ENCODE peak calls at places on chromosomes 3 and 15, in ten cellular contexts. Z is GM23248; Y is breast epithelium; W is CD4-positive, CD25-positive, alpha-beta regulatory T cell; I is IMR-90; G is heart left ventricle; R is vagina; A is tibial artery; V is mammary epithelial cell; S is HepG2. M is an unnamed sample.

GRCh38 chr3:113773381-113773780 is 26.5 kb downstream of the ATP6V1A start:
- DNase-seq in S (no peak), Z (peak; percentile 84), R (no peak), W (no peak), V (no peak), Y (no peak), G (no peak), A (no peak), I (peak; percentile 91), M (no peak)

GRCh38 chr3:24242012-24242698 is 252.5 kb downstream of the THRB start:
- DNase-seq in A (no peak), Z (peak; percentile 92), S (no peak), G (no peak), I (peak; percentile 45), R (no peak), W (no peak), V (peak; percentile 84), Y (peak; percentile 35), M (peak; percentile 84)

GRCh38 chr15:28002136-28002861 is 96.8 kb downstream of the OCA2 start:
- DNase-seq in G (no peak), W (no peak), V (no peak), Z (no peak), S (no peak), I (no peak), R (peak; percentile 84), Y (no peak), A (no peak), M (no peak)

GRCh38 chr3:169772530-169772950 is 656 bp upstream of the MYNN start:
- DNase-seq in W (no peak), S (peak; percentile 78), R (no peak), Z (peak; percentile 85), G (peak; percentile 76), V (peak; percentile 81), I (peak; percentile 81), Y (peak; percentile 83), A (peak; percentile 89), M (peak; percentile 72)

GRCh38 chr3:191774485-191774884 is 313.5 kb downstream of the PYDC2 start:
- DNase-seq in V (peak; percentile 71), S (no peak), I (no peak), Z (peak; percentile 70), G (no peak), W (no peak), Y (no peak), R (no peak), A (no peak), M (peak; percentile 92)

GRCh38 chr3:140768921-140769320 is 91.1 kb downstream of the TRIM42 start:
- DNase-seq in S (no peak), V (no peak), Y (no peak), Z (peak; percentile 13), W (no peak), A (no peak), G (no peak), I (no peak), R (no peak), M (no peak)

GRCh38 chr3:132134611-132135010 is 99.8 kb upstream of the CPNE4 start:
- DNase-seq in R (no peak), S (no peak), A (no peak), I (peak; percentile 95), W (no peak), Y (no peak), G (no peak), V (peak; percentile 90), Z (peak; percentile 90), M (peak; percentile 73)

GRCh38 chr3:156898296-156898880 is 72.2 kb downstream of the LEKR1 start:
- DNase-seq in Z (no peak), A (no peak), S (no peak), V (no peak), Y (no peak), R (no peak), W (no peak), I (no peak), G (no peak), M (no peak)

GRCh38 chr3:14237431-14237830 is 58.8 kb downstream of the LSM3 start:
- DNase-seq in Y (no peak), R (peak; percentile 28), V (no peak), W (no peak), A (no peak), S (no peak), Z (no peak), I (no peak), G (no peak), M (no peak)

DNA sequence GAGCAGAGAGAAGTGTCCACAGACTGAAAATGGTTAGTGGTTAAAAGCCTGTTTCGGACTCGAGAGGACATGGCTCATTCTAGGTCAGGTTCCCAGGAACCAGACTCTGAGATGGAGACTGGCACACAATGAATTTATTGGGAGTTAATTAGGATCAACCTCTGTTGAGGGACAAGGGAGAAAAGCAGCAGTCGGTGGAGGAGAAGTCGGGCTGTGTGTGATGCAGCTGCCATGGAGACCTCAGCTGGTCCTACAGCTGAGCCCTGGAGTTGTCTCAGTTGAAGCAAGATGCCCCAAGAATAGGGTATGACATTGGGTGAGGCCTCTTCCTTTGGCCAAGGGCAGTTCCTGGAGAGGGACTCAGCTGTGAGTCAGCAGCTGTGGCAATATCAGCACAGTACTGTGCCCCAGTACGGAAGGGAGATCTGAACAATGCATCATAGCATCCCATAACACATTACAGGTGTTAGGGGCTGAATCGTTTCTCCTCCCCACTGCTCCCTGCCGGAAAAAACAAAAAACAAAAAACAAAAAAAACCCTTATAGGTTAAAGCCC is 105.4 kb downstream of the ABHD5 start:
- DNase-seq in G (no peak), V (peak; percentile 71), A (no peak), W (no peak), Y (no peak), Z (peak; percentile 63), S (no peak), I (no peak), R (no peak), M (no peak)
- H3K36me3 ChIP-seq in G (no peaks in the 10 kb centered on the region), V (no peaks in the 10 kb centered on the region), A (no peaks in the 10 kb centered on the region), W (no peaks in the 10 kb centered on the region), Y (no peaks in the 10 kb centered on the region), Z (no peaks in the 10 kb centered on the region), S (no peaks in the 10 kb centered on the region), I (no peaks in the 10 kb centered on the region), R (no peaks in the 10 kb centered on the region), M (no peaks in the 10 kb centered on the region)

GRCh38 chr3:48594431-48595049 is 589 bp downstream of the COL7A1 start:
- DNase-seq in Y (no peak), I (peak; percentile 19), G (peak; percentile 63), V (peak; percentile 34), Z (peak; percentile 30), R (no peak), W (no peak), A (no peak), S (no peak), M (no peak)
- H3K4me3 ChIP-seq in Y (peak overlapping the region; percentile 74), I (peak overlapping the region; percentile 52), G (peak overlapping the region; percentile 46), V (peak overlapping the region; percentile 59), Z (peak overlapping the region; percentile 68), R (peak overlapping the region; percentile 63), W (no peak overlapping the region), A (peak overlapping the region; percentile 55), S (peak overlapping the region; percentile 15), M (no peak overlapping the region)

GRCh38 chr3:129254536-129255230 is 5.3 kb downstream of the COPG1 start:
- DNase-seq in W (no peak), S (no peak), A (no peak), R (no peak), Z (no peak), G (no peak), I (no peak), Y (no peak), V (no peak), M (no peak)

GRCh38 chr3:129257609-129258008 is 8.2 kb downstream of the COPG1 start:
- DNase-seq in G (no peak), S (no peak), Y (no peak), R (no peak), W (no peak), I (no peak), Z (no peak), V (no peak), A (no peak), M (no peak)

GRCh38 chr3:129252748-129253147 is 3.3 kb downstream of the COPG1 start:
- DNase-seq in I (no peak), G (no peak), Y (no peak), A (no peak), V (no peak), S (no peak), R (no peak), Z (no peak), W (no peak), M (no peak)

GRCh38 chr3:129259612-129260477 is 10.4 kb downstream of the COPG1 start:
- DNase-seq in G (no peak), A (no peak), R (no peak), V (no peak), W (no peak), S (no peak), I (no peak), Y (no peak), Z (no peak), M (no peak)

GRCh38 chr3:129256270-129256669 is 6.9 kb downstream of the COPG1 start:
- DNase-seq in R (no peak), A (no peak), G (no peak), I (no peak), Z (no peak), V (no peak), S (no peak), W (no peak), Y (no peak), M (no peak)
- H3K36me3 ChIP-seq in R (peaks cover 95% of the 10 kb centered on the region), A (peaks cover 87% of the 10 kb centered on the region), G (peaks cover 80% of the 10 kb centered on the region), I (peaks cover 75% of the 10 kb centered on the region), Z (peaks cover 91% of the 10 kb centered on the region), V (peaks cover 39% of the 10 kb centered on the region), S (peaks cover 87% of the 10 kb centered on the region), W (peaks cover 83% of the 10 kb centered on the region), Y (peaks cover 41% of the 10 kb centered on the region), M (peaks cover 92% of the 10 kb centered on the region)

GRCh38 chr15:32866486-32867312 is 148.9 kb downstream of the GREM1 start:
- DNase-seq in V (no peak), Z (peak; percentile 56), S (peak; percentile 33), W (no peak), I (peak; percentile 50), G (no peak), R (no peak), Y (no peak), A (no peak), M (no peak)
- H3K4me3 ChIP-seq in V (no peak overlapping the region), Z (no peak overlapping the region), S (no peak overlapping the region), W (no peak overlapping the region), I (no peak overlapping the region), G (no peak overlapping the region), R (no peak overlapping the region), Y (no peak overlapping the region), A (no peak overlapping the region), M (no peak overlapping the region)

DNA sequence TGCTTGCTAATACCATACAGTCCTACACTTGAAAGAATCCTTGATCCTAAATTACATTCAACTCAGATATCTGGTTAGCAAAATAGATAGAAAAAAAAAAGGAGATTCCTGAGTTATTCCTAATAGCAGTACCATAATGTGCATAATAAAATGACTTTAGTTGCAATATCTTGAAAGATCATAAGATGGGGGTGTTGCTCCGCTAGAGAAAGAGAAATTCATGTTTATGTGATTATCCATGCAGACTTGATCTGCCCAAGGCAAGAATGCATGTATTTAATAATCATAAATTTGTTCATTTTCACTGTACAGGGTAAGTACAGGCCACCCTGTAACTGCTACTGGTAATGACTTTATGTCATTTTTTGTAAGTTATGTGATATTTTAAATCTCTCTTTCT is 84.7 kb downstream of the HCN4 start:
- DNase-seq in R (no peak), Y (no peak), A (no peak), V (no peak), S (no peak), Z (peak; percentile 31), G (no peak), I (peak; percentile 43), W (no peak), M (no peak)
- H3K36me3 ChIP-seq in R (peaks cover 42% of the 10 kb centered on the region), Y (no peaks in the 10 kb centered on the region), A (peaks cover 27% of the 10 kb centered on the region), V (peaks cover 3% of the 10 kb centered on the region), S (peaks cover 10% of the 10 kb centered on the region), Z (no peaks in the 10 kb centered on the region), G (no peaks in the 10 kb centered on the region), I (peaks cover 15% of the 10 kb centered on the region), W (no peaks in the 10 kb centered on the region), M (no peaks in the 10 kb centered on the region)

M was measured in MG63.